ENCODE peak calls at places on chromosomes 2 and 18, in four cellular contexts. Z is K562, C is HepG2, P is HCT116. X is an unnamed sample.

GRCh38 chr2:60353863-60354262 is 199.6 kb downstream of the BCL11A start:
- DNase-seq in Z (no peak), C (no peak), P (no peak), X (no peak)

GRCh38 chr2:198296665-198297308 is 492.4 kb downstream of the PLCL1 start:
- DNase-seq in Z (peak; percentile 76), C (peak; percentile 59), P (peak; percentile 51), X (peak; percentile 38)

GRCh38 chr18:71808576-71808975 is 735.6 kb downstream of the CBLN2 start:
- DNase-seq in Z (no peak), C (no peak), P (no peak), X (no peak)

GRCh38 chr18:55106906-55107305 is 147.6 kb upstream of the CCDC68 start:
- DNase-seq in Z (no peak), C (no peak), P (no peak), X (no peak)

GRCh38 chr2:133717497-133717896 is 149.2 kb upstream of the NCKAP5 start:
- DNase-seq in Z (no peak), C (no peak), P (no peak), X (no peak)

GRCh38 chr2:38635139-38635538 is 30.8 kb upstream of the GALM start:
- DNase-seq in Z (no peak), C (no peak), P (no peak), X (no peak)

GRCh38 chr2:231347081-231347480 is 48.4 kb upstream of the B3GNT7 start:
- DNase-seq in Z (peak; percentile 37), C (no peak), P (no peak), X (no peak)

GRCh38 chr2:200662727-200663126 is 76.9 kb downstream of the AOX1 start:
- DNase-seq in Z (no peak), C (peak; percentile 28), P (peak; percentile 33), X (no peak)

GRCh38 chr18:56559044-56559443 is 79.3 kb downstream of the TXNL1 start:
- DNase-seq in Z (no peak), C (no peak), P (no peak), X (no peak)

GRCh38 chr2:217706095-217706494 is 296.7 kb downstream of the TNS1 start:
- DNase-seq in Z (no peak), C (no peak), P (no peak), X (no peak)

GRCh38 chr18:8957731-8958130 is 144.8 kb upstream of the NDUFV2 start:
- DNase-seq in Z (no peak), C (no peak), P (no peak), X (no peak)

GRCh38 chr2:238100821-238101771 is 956 bp downstream of the ESPNL start:
- DNase-seq in Z (no peak), C (no peak), P (no peak), X (no peak)

GRCh38 chr18:9082763-9083510 is 19.6 kb upstream of the NDUFV2 start:
- DNase-seq in Z (no peak), C (no peak), P (no peak), X (no peak)

GRCh38 chr2:46847726-46848421 is 67.7 kb downstream of the MCFD2 start:
- DNase-seq in Z (no peak), C (no peak), P (no peak), X (no peak)

GRCh38 chr2:241228081-241228859 is 39.8 kb downstream of the ANO7 start:
- DNase-seq in Z (peak; percentile 57), C (no peak), P (no peak), X (no peak)

GRCh38 chr2:118843492-118844132 is 3.8 kb downstream of the EN1 start:
- DNase-seq in Z (no peak), C (no peak), P (no peak), X (no peak)

GRCh38 chr2:118846667-118847446 is 591 bp downstream of the EN1 start:
- DNase-seq in Z (peak; percentile 29), C (no peak), P (no peak), X (no peak)

GRCh38 chr2:118845843-118846666 is 1.4 kb downstream of the EN1 start:
- DNase-seq in Z (no peak), C (no peak), P (no peak), X (no peak)

GRCh38 chr2:118844261-118845004 is 3.0 kb downstream of the EN1 start:
- DNase-seq in Z (no peak), C (no peak), P (no peak), X (no peak)

DNA sequence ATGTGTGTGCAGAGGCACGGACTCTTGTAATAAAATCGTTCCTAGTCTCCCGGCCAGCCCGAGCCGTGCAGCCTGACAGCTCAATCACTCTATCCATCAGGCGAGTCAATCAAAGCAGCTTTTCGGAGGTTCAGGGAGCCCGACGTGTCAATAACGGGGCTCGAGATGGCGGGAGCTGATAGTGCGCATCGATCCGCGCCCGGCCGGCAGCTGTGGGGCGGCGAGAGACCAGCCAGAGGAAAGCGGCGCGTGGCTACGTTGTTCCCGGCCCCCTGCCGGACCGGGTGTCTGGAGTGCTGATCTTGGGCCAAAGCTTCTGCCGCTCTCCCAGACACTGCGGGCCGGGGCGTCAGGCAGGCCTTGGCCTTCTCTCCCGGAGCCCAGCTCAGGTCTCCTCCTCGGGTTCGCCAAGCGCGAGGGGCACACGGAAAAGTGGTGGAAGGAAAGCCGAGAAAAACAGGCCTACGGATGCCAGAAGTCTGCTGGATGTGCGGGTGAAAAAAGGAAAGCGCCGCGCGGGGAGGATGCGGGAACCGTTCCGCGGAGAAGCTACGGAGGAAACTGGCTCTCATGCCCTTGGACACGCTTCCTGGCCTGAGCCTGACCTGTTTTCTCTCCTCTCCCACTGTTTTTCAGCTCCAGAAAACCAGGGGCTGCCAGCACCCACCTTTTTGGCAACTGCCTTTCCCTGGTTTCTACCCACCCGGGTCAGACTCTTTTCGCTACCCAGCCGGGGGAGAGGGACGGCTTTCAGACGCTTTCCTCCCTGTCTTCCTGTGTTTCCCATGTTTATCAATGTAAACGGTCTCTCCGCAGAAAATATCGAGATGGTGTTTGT is 2.2 kb downstream of the EN1 start:
- DNase-seq in Z (no peak), C (no peak), P (no peak), X (no peak)
- H3K27me3 ChIP-seq in Z (peaks cover 32% of the 10 kb centered on the region), C (peaks cover 19% of the 10 kb centered on the region), P (no peaks in the 10 kb centered on the region), X (peaks cover 7% of the 10 kb centered on the region)

GRCh38 chr2:10210336-10210735 is 87.8 kb downstream of the RRM2 start:
- DNase-seq in Z (no peak), C (no peak), P (no peak), X (no peak)
- TF ChIP-seq SIN3A in Z (no peak), C (no peak), P (no peak), X (no peak)

GRCh38 chr18:78831603-78832002 is 148.0 kb upstream of the SALL3 start:
- DNase-seq in Z (no peak), C (no peak), P (no peak), X (no peak)
- TF ChIP-seq TCF7L2 in Z (no peak), C (no peak), P (no peak), X (no peak)

DNA sequence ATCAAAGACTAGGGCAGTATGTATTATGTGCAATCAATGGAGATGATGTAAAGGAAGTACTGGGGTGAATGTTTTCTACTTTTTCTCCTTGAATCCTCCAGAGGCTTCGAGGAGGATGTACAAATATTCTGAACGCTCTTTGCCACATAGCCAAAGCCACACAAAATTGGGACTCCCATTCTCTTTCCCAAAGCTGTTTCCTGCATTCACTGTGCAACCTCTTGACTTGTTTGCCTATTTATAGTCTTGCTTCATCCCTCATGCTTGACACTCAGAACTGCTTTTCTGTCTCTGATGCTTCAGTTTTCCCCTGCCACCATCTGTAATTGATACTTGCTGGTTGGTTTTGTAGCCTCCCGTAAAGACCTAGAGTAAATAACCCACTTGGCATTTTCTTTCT is 208.2 kb upstream of the RBMS1 start:
- DNase-seq in Z (no peak), C (no peak), P (no peak), X (no peak)
- H3K27me3 ChIP-seq in Z (no peaks in the 10 kb centered on the region), C (no peaks in the 10 kb centered on the region), P (no peaks in the 10 kb centered on the region), X (no peaks in the 10 kb centered on the region)

GRCh38 chr2:1041012-1041805 is 90.6 kb downstream of the SNTG2 start:
- DNase-seq in Z (no peak), C (no peak), P (no peak), X (no peak)
- TF ChIP-seq SIN3A in Z (no peak), C (no peak), P (no peak), X (no peak)

GRCh38 chr2:160407393-160408204 is 86.0 kb downstream of the RBMS1 start:
- DNase-seq in Z (no peak), C (peak; percentile 31), P (no peak), X (no peak)
- TF ChIP-seq TCF7L2 in Z (no peak), C (no peak), P (no peak), X (no peak)

DNA sequence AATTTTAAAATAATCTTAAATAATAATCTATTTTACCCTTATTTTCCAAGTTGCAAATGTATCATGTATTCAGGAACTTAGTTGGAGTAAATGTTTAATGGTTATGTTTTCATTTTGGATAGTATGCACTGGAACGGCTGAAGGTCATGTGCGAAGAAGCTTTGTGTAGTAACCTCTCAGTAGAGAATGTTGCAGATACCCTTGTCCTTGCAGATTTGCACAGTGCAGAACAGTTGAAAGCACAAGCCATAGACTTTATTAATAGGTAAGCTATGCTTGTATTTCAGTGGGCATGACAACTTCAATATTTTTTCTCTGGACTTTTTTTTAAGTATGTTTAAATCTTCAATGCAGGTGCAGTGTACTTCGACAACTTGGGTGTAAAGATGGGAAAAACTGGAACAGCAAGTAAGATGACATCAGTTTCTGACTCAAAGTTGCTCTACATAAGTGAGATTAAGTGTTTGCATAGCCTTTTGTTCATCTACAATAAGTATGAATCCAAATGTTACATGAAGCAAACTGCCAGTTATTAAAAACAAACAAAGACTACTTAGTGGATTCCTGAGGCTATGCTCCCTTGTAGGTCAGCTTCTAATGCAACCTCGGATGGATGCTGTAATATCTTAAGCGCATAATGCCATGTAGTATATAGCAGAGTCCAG is 63.1 kb downstream of the SPOPL start:
- DNase-seq in Z (no peak), C (no peak), P (no peak), X (no peak)
- H3K27me3 ChIP-seq in Z (no peaks in the 10 kb centered on the region), C (no peaks in the 10 kb centered on the region), P (no peaks in the 10 kb centered on the region), X (no peaks in the 10 kb centered on the region)

X was measured in Panc1.